ENCODE peak calls at places on chromosomes 12 and 14, in five cellular contexts. I is RWPE1, D is lower leg skin, O is cardiac fibroblast, X is AG09309. S is an unnamed sample.
A peak's percentile ranks its signal among the peaks of the same experiment; 100 is the strongest.

GRCh38 chr12:29519585-29520182 is 22.2 kb upstream of the OVCH1 start:
- DNase-seq in X (peak; percentile 24), O (peak; percentile 77), D (no peak), I (peak; percentile 20), S (no peak)

GRCh38 chr12:45726594-45727300 is 2.8 kb upstream of the ARID2 start:
- DNase-seq in O (peak; percentile 50), X (no peak), D (peak; percentile 51), I (peak; percentile 20), S (no peak)

GRCh38 chr14:93978735-93979134 is 2.4 kb upstream of the ASB2 start:
- DNase-seq in I (no peak), X (no peak), D (no peak), O (no peak), S (no peak)

GRCh38 chr12:131283191-131283861 is 329.6 kb downstream of the ADGRD1 start:
- DNase-seq in I (no peak), X (no peak), O (no peak), D (no peak), S (no peak)

GRCh38 chr14:88554458-88555286 is at the start of gene PTPN21:
- DNase-seq in I (peak; percentile 81), O (peak; percentile 75), D (peak; percentile 52), X (no peak), S (no peak)

GRCh38 chr12:58364389-58365086 is 423.2 kb downstream of the ATP23 start:
- DNase-seq in D (no peak), O (peak; percentile 97), X (peak; percentile 98), I (peak; percentile 85), S (peak; percentile 94)

GRCh38 chr12:85681333-85681732 is 154.9 kb downstream of the RASSF9 start:
- DNase-seq in O (no peak), X (no peak), D (no peak), I (no peak), S (no peak)

GRCh38 chr12:4763549-4763948 is 43.3 kb downstream of the GALNT8 start:
- DNase-seq in D (no peak), O (no peak), X (no peak), I (no peak), S (no peak)

GRCh38 chr12:47270782-47271664 is 191.3 kb upstream of the AMIGO2 start:
- DNase-seq in D (no peak), I (peak; percentile 84), X (peak; percentile 82), O (peak; percentile 91), S (peak; percentile 19)

GRCh38 chr14:85438613-85439012 is 91.3 kb upstream of the FLRT2 start:
- DNase-seq in D (no peak), O (no peak), X (no peak), I (no peak), S (no peak)

GRCh38 chr12:54538136-54538700 is 11.2 kb upstream of the PDE1B start:
- DNase-seq in I (no peak), O (no peak), D (no peak), X (no peak), S (no peak)

GRCh38 chr14:65658202-65658601 is 245.7 kb downstream of the FUT8 start:
- DNase-seq in X (peak; percentile 2), O (peak; percentile 54), D (no peak), I (peak; percentile 15), S (no peak)

GRCh38 chr12:95605087-95605486 is 53.8 kb upstream of the USP44 start:
- DNase-seq in I (peak; percentile 70), O (peak; percentile 65), X (no peak), D (no peak), S (no peak)

GRCh38 chr14:101475468-101476257 is 85.6 kb upstream of the DIO3 start:
- DNase-seq in O (peak; percentile 60), D (peak; percentile 43), X (peak; percentile 68), I (peak; percentile 78), S (peak; percentile 4)

GRCh38 chr12:126781593-126781992 is 1485.4 kb upstream of the TMEM132C start:
- DNase-seq in X (no peak), O (peak; percentile 6), I (no peak), D (no peak), S (no peak)

GRCh38 chr14:94322648-94323570 is at the start of gene SERPINA6:
- DNase-seq in X (no peak), D (no peak), O (peak; percentile 14), I (no peak), S (no peak)

GRCh38 chr14:76112889-76113611 is 38.7 kb upstream of the GPATCH2L start:
- DNase-seq in O (no peak), X (no peak), D (no peak), I (no peak), S (no peak)

GRCh38 chr12:118237908-118238307 is 102.0 kb downstream of the PEBP1 start:
- DNase-seq in I (peak; percentile 78), X (no peak), O (peak; percentile 70), D (no peak), S (no peak)

GRCh38 chr12:21615441-21615840 is 10.8 kb upstream of the GYS2 start:
- DNase-seq in X (no peak), D (no peak), O (peak; percentile 61), I (no peak), S (no peak)

S was measured in HFF-Myc.